ENCODE peak calls at places on chromosomes 16 and 17, in six cellular contexts. K is activated CD4-positive, alpha-beta memory T cell treated with anti-CD3 and anti-CD28 coated beads for 36 hours; W is cardiac fibroblast; P is stimulated activated naive CD8-positive, alpha-beta T cell treated with anti-CD3 and anti-CD28 coated beads, Interleukin-15, Interleukin-2, amounts not matched to agents 100 U/mL and 50 U/mL, for 24 hours; U is posterior cingulate gyrus; C is SW480. Z is an unnamed sample.

GRCh38 chr16:80404847-80405246 is 135.9 kb upstream of the DYNLRB2 start:
- DNase-seq in C (no peak), W (no peak), P (no peak), U (no peak), K (no peak), Z (no peak)

GRCh38 chr17:45984368-45984767 is 14.7 kb upstream of the STH start:
- DNase-seq in C (no peak), P (no peak), U (no peak), W (no peak), K (no peak), Z (no peak)

GRCh38 chr17:68420065-68420847 is 37.0 kb downstream of the WIPI1 start:
- DNase-seq in C (no peak), U (no peak), P (no peak), K (no peak), W (no peak), Z (no peak)

GRCh38 chr17:44209786-44210341 is 9.6 kb downstream of the UBTF start:
- DNase-seq in W (no peak), U (no peak), P (peak), K (peak), C (no peak), Z (no peak)

GRCh38 chr17:57045868-57046671 is 39.0 kb upstream of the AKAP1 start:
- DNase-seq in U (no peak), W (no peak), K (peak), C (no peak), P (peak), Z (no peak)

GRCh38 chr16:11342021-11342855 is 3.0 kb upstream of the RMI2 start:
- DNase-seq in P (peak), C (no peak), K (peak), W (no peak), U (no peak), Z (no peak)

GRCh38 chr16:27772093-27772820 is 222.3 kb downstream of the KATNIP start:
- DNase-seq in C (no peak), U (no peak), K (no peak), W (no peak), P (no peak), Z (no peak)

GRCh38 chr17:48505788-48506187 is 25.0 kb downstream of the HOXB1 start:
- DNase-seq in C (peak), W (peak), U (no peak), P (peak), K (peak), Z (peak)

GRCh38 chr17:56506349-56506748 is 87.2 kb upstream of the NOG start:
- DNase-seq in W (no peak), C (no peak), K (no peak), P (no peak), U (no peak), Z (no peak)

GRCh38 chr17:68821860-68822693 is 133.1 kb downstream of the ABCA8 start:
- DNase-seq in U (no peak), C (peak), W (peak), K (no peak), P (no peak), Z (peak)

GRCh38 chr17:40251576-40251975 is 32.5 kb downstream of the WIPF2 start:
- DNase-seq in P (no peak), W (peak), C (peak), U (no peak), K (no peak), Z (peak)

GRCh38 chr16:80667925-80668324 is 127.1 kb downstream of the DYNLRB2 start:
- DNase-seq in K (no peak), C (no peak), P (no peak), U (no peak), W (no peak), Z (no peak)

GRCh38 chr16:27235055-27235937 is 32.0 kb downstream of the KDM8 start:
- DNase-seq in U (peak), P (peak), W (peak), C (peak), K (peak), Z (peak)

GRCh38 chr16:80174416-80174815 is 366.4 kb upstream of the DYNLRB2 start:
- DNase-seq in U (no peak), W (peak), P (no peak), C (peak), K (no peak), Z (peak)

GRCh38 chr16:58026705-58027340 is 1.3 kb downstream of the MMP15 start:
- DNase-seq in C (no peak), P (no peak), K (peak), U (no peak), W (no peak), Z (no peak)

GRCh38 chr17:27581016-27581415 is 50.0 kb upstream of the LGALS9 start:
- DNase-seq in U (no peak), W (no peak), C (no peak), P (no peak), K (no peak), Z (no peak)

GRCh38 chr17:39791296-39791992 is 53.7 kb downstream of the GRB7 start:
- DNase-seq in K (peak), W (no peak), C (no peak), P (peak), U (no peak), Z (no peak)

GRCh38 chr16:52407778-52408177 is 139.2 kb downstream of the TOX3 start:
- DNase-seq in U (no peak), W (no peak), C (peak), K (no peak), P (no peak), Z (no peak)